ENCODE peak calls at places on chromosome 19, in seven cellular contexts. E is GM23338, L is brain microvascular endothelial cell, Y is prostate gland, G is heart right ventricle, J is colonic mucosa, O is heart left ventricle. P is an unnamed sample.

GRCh38 chr19:1082165-1082927 is 12.8 kb downstream of the POLR2E start:
- DNase-seq in O (no peak), E (peak), J (peak), G (peak), L (no peak), Y (peak), P (peak)

GRCh38 chr19:10395853-10396355 is 7.4 kb downstream of the CDC37 start:
- DNase-seq in L (no peak), O (no peak), G (no peak), J (no peak), E (no peak), Y (no peak), P (no peak)

GRCh38 chr19:45767410-45767880 is 1.6 kb downstream of the SIX5 start:
- DNase-seq in J (peak), L (peak), O (peak), G (peak), Y (peak), E (peak), P (peak)

GRCh38 chr19:14440049-14440448 is 6.9 kb downstream of the PKN1 start:
- DNase-seq in L (no peak), G (peak), E (peak), O (peak), Y (no peak), J (peak), P (peak)

GRCh38 chr19:5333581-5334365 is 6.8 kb downstream of the PTPRS start:
- DNase-seq in J (no peak), L (no peak), E (no peak), G (no peak), Y (no peak), O (peak), P (no peak)

GRCh38 chr19:55385749-55386514 is at the start of gene RPL28:
- DNase-seq in E (peak), J (peak), G (peak), O (peak), L (peak), Y (peak), P (peak)

GRCh38 chr19:13100031-13100588 is 2.5 kb downstream of the LYL1 start:
- DNase-seq in E (no peak), L (no peak), G (no peak), J (no peak), O (peak), Y (no peak), P (no peak)

GRCh38 chr19:18419699-18420460 is 682 bp downstream of the SSBP4 start:
- DNase-seq in J (peak), O (peak), Y (no peak), L (no peak), G (no peak), E (peak), P (no peak)

GRCh38 chr19:40335101-40335500 is 13.1 kb downstream of the C19orf47 start:
- DNase-seq in O (no peak), J (no peak), L (no peak), G (no peak), Y (no peak), E (no peak), P (no peak)

GRCh38 chr19:37999309-38000213 is 92.6 kb downstream of the SIPA1L3 start:
- DNase-seq in E (no peak), G (peak), O (peak), J (no peak), Y (no peak), L (peak), P (no peak)

GRCh38 chr19:35226748-35227147 is 1.8 kb downstream of the FAM187B start:
- DNase-seq in O (no peak), G (no peak), J (no peak), Y (no peak), E (no peak), L (no peak), P (no peak)

GRCh38 chr19:33554391-33554790 is 32.8 kb upstream of the PEPD start:
- DNase-seq in L (no peak), G (no peak), Y (no peak), E (no peak), J (no peak), O (no peak), P (no peak)

GRCh38 chr19:51098366-51099069 is 9.7 kb downstream of the CTU1 start:
- DNase-seq in O (peak), E (peak), Y (no peak), L (no peak), J (no peak), G (peak), P (no peak)

GRCh38 chr19:45768644-45769053 is 403 bp downstream of the SIX5 start:
- DNase-seq in E (peak), L (peak), Y (no peak), G (peak), J (no peak), O (no peak), P (no peak)

GRCh38 chr19:44718441-44719261 is 19.7 kb downstream of the CEACAM16 start:
- DNase-seq in G (peak), Y (no peak), O (peak), J (peak), L (no peak), E (peak), P (peak)

GRCh38 chr19:5002143-5002542 is 33.2 kb downstream of the KDM4B start:
- DNase-seq in Y (peak), E (no peak), G (no peak), O (peak), L (peak), J (no peak), P (no peak)

GRCh38 chr19:13010992-13011652 is 15.8 kb downstream of the NFIX start:
- DNase-seq in O (no peak), E (no peak), J (no peak), Y (no peak), L (no peak), G (no peak), P (no peak)

GRCh38 chr19:31340059-31341025 is 8.9 kb downstream of the TSHZ3 start:
- DNase-seq in O (no peak), L (no peak), G (no peak), Y (peak), J (no peak), E (peak), P (no peak)

GRCh38 chr19:56119585-56119978 is 1.5 kb downstream of the ZNF787 start:
- DNase-seq in L (peak), O (no peak), J (peak), Y (no peak), E (no peak), G (no peak), P (no peak)

GRCh38 chr19:14556662-14557188 is 15.1 kb downstream of the NDUFB7 start:
- DNase-seq in G (peak), Y (peak), E (peak), L (peak), O (peak), J (peak), P (peak)

GRCh38 chr19:45311640-45312039 is 11.0 kb downstream of the CKM start:
- DNase-seq in E (peak), O (peak), J (no peak), Y (no peak), G (peak), L (no peak), P (no peak)

GRCh38 chr19:5128932-5129389 is 160.0 kb downstream of the KDM4B start:
- DNase-seq in L (peak), J (no peak), Y (no peak), G (peak), E (no peak), O (peak), P (no peak)

GRCh38 chr19:18855647-18856384 is 24.1 kb downstream of the UPF1 start:
- DNase-seq in E (no peak), Y (no peak), J (no peak), G (no peak), O (no peak), L (no peak), P (no peak)

GRCh38 chr19:35793381-35794165 is 18.2 kb downstream of the ARHGAP33 start:
- DNase-seq in E (no peak), O (no peak), J (no peak), G (no peak), Y (no peak), L (peak), P (no peak)

GRCh38 chr19:54896036-54896435 is 9.9 kb upstream of the NCR1 start:
- DNase-seq in J (no peak), L (no peak), O (no peak), Y (no peak), G (no peak), E (no peak), P (no peak)

GRCh38 chr19:38842439-38843174 is 7.2 kb downstream of the HNRNPL start:
- DNase-seq in E (no peak), J (no peak), G (no peak), L (no peak), Y (no peak), O (peak), P (no peak)

GRCh38 chr19:3986260-3987041 is 1.2 kb upstream of the EEF2 start:
- DNase-seq in L (peak), Y (no peak), J (peak), E (peak), O (peak), G (no peak), P (peak)
- TF ChIP-seq CTCF in L (peak), Y (peak), J (peak), E (peak), O (peak), G (peak), P (peak)

GRCh38 chr19:17266026-17266425 is 1.2 kb upstream of the BABAM1 start:
- DNase-seq in L (no peak), O (no peak), G (no peak), Y (no peak), J (no peak), E (no peak), P (no peak)
- H3K27ac ChIP-seq in L (no peak), O (no peak), G (no peak), Y (no peak), J (no peak), E (peak), P (no peak)

GRCh38 chr19:53177986-53178385 is 15.2 kb downstream of the ZNF665 start:
- DNase-seq in G (no peak), O (no peak), E (peak), J (no peak), Y (no peak), L (no peak), P (no peak)

GRCh38 chr19:53172892-53173291 is 14.0 kb upstream of the ZNF347 start:
- DNase-seq in E (no peak), O (no peak), J (no peak), L (peak), Y (no peak), G (no peak), P (no peak)
- TF ChIP-seq CTCF in E (no peak), O (no peak), J (no peak), L (no peak), Y (no peak), G (no peak), P (no peak)

GRCh38 chr19:49395581-49396407 is 7.7 kb downstream of the KASH5 start:
- DNase-seq in J (no peak), O (no peak), E (no peak), G (no peak), L (no peak), Y (no peak), P (peak)
- H3K27ac ChIP-seq in J (no peak), O (no peak), E (no peak), G (no peak), L (no peak), Y (no peak), P (no peak)

P was measured in lung.